ENCODE peak calls at places on chromosomes 16 and 17, in six cellular contexts. A is NT2/D1; Q is aorta; E is thoracic aorta; D is CD4-positive, alpha-beta memory T cell; J is IMR-90. C is an unnamed sample.

GRCh38 chr17:82213251-82214011 is 789 bp upstream of the CCDC57 start:
- DNase-seq in A (no peak), Q (peak; percentile 81), E (no peak), D (peak; percentile 38), J (peak; percentile 89), C (no peak)

GRCh38 chr16:56848955-56849689 is 15.9 kb upstream of the SLC12A3 start:
- DNase-seq in A (no peak), Q (peak; percentile 74), E (no peak), D (no peak), J (peak; percentile 78), C (no peak)

GRCh38 chr16:84597518-84598390 is 20.1 kb downstream of the COTL1 start:
- DNase-seq in A (no peak), Q (no peak), E (no peak), D (peak; percentile 52), J (no peak), C (peak; percentile 28)

GRCh38 chr17:3843935-3844516 is 2.0 kb downstream of the NCBP3 start:
- DNase-seq in A (no peak), Q (peak; percentile 31), E (no peak), D (peak; percentile 28), J (no peak), C (no peak)

GRCh38 chr17:44533533-44534246 is 23.6 kb upstream of the FZD2 start:
- DNase-seq in A (peak; percentile 80), Q (peak; percentile 98), E (peak; percentile 73), D (peak; percentile 68), J (peak; percentile 90), C (peak; percentile 61)

GRCh38 chr17:37830151-37830993 is 85.5 kb upstream of the HNF1B start:
- DNase-seq in A (no peak), Q (no peak), E (no peak), D (no peak), J (no peak), C (no peak)

GRCh38 chr16:84043486-84044107 is 1.0 kb upstream of the SLC38A8 start:
- DNase-seq in A (peak; percentile 46), Q (peak; percentile 65), E (no peak), D (no peak), J (peak; percentile 18), C (no peak)

GRCh38 chr17:62629556-62630364 is 2.3 kb downstream of the MRC2 start:
- DNase-seq in A (no peak), Q (no peak), E (no peak), D (no peak), J (no peak), C (no peak)

GRCh38 chr17:77838748-77839147 is 119.8 kb upstream of the TNRC6C start:
- DNase-seq in A (no peak), Q (peak; percentile 33), E (no peak), D (no peak), J (no peak), C (no peak)

GRCh38 chr17:37481001-37481665 is 8.6 kb upstream of the DUSP14 start:
- DNase-seq in A (no peak), Q (no peak), E (no peak), D (no peak), J (no peak), C (no peak)

GRCh38 chr17:28846231-28846630 is 3.6 kb upstream of the FAM222B start:
- DNase-seq in A (no peak), Q (peak; percentile 14), E (no peak), D (no peak), J (no peak), C (no peak)

GRCh38 chr16:2966043-2966802 is 2.1 kb downstream of the KREMEN2 start:
- DNase-seq in A (no peak), Q (no peak), E (no peak), D (no peak), J (no peak), C (no peak)

GRCh38 chr17:11582217-11582616 is 16.1 kb upstream of the DNAH9 start:
- DNase-seq in A (no peak), Q (no peak), E (no peak), D (no peak), J (no peak), C (no peak)

GRCh38 chr16:84459941-84460405 is 44.5 kb downstream of the MEAK7 start:
- DNase-seq in A (no peak), Q (peak; percentile 55), E (no peak), D (no peak), J (no peak), C (no peak)

GRCh38 chr17:58324409-58325288 is 3.9 kb downstream of the TSPOAP1 start:
- DNase-seq in A (no peak), Q (peak; percentile 83), E (no peak), D (no peak), J (peak; percentile 18), C (no peak)

GRCh38 chr16:66606000-66606751 is 1.7 kb downstream of the CMTM3 start:
- DNase-seq in A (no peak), Q (no peak), E (no peak), D (no peak), J (no peak), C (peak; percentile 19)

GRCh38 chr16:28925386-28926228 is 569 bp upstream of the RABEP2 start:
- DNase-seq in A (peak; percentile 58), Q (peak; percentile 92), E (peak; percentile 31), D (peak; percentile 86), J (peak; percentile 68), C (peak; percentile 91)

GRCh38 chr16:19382887-19383816 is 34.5 kb upstream of the TMC5 start:
- DNase-seq in A (no peak), Q (no peak), E (no peak), D (no peak), J (no peak), C (no peak)

GRCh38 chr17:49820773-49821172 is 27.1 kb downstream of the TAC4 start:
- DNase-seq in A (no peak), Q (no peak), E (no peak), D (no peak), J (no peak), C (no peak)

GRCh38 chr17:64507418-64507766 is 615 bp downstream of the CEP95 start:
- DNase-seq in A (no peak), Q (no peak), E (no peak), D (peak; percentile 72), J (peak; percentile 68), C (peak; percentile 85)

DNA sequence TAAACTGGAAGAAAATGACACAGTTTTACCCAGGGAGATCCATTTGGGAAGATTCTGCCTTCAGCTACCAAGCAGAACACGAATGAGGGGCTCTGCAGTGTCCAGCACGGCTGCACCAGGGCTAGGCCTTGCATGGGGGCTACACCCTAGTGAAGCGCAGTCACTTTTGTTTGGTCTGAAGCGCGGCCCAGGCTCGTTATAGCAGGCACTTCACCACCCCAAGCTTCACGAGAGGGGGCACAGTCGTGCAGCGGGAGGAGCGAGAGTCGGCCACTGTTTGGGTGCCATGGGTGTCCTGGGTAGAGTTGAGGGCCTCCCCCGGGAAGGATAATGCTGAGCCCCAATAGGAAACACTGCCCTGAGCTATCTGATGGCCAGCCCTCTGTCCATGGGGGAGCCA is 21.6 kb upstream of the IL17C start:
- DNase-seq in A (no peak), Q (no peak), E (no peak), D (no peak), J (no peak), C (no peak)
- H3K4me1 ChIP-seq in A (peaks cover 12% of the 10 kb centered on the region), Q (no peaks in the 10 kb centered on the region), E (peaks cover 2% of the 10 kb centered on the region), D (peaks cover 39% of the 10 kb centered on the region), J (peaks cover 33% of the 10 kb centered on the region), C (peaks cover 25% of the 10 kb centered on the region)

GRCh38 chr16:85638695-85639409 is 25.7 kb downstream of the GSE1 start:
- DNase-seq in A (no peak), Q (no peak), E (no peak), D (no peak), J (no peak), C (no peak)
- H3K4me1 ChIP-seq in A (peaks cover 26% of the 10 kb centered on the region), Q (no peaks in the 10 kb centered on the region), E (peaks cover 9% of the 10 kb centered on the region), D (no peaks in the 10 kb centered on the region), J (peaks cover 2% of the 10 kb centered on the region), C (no peaks in the 10 kb centered on the region)

GRCh38 chr17:12883472-12883871 is 94.2 kb downstream of the ARHGAP44 start:
- DNase-seq in A (no peak), Q (no peak), E (no peak), D (no peak), J (no peak), C (no peak)
- H3K4me1 ChIP-seq in A (no peaks in the 10 kb centered on the region), Q (no peaks in the 10 kb centered on the region), E (no peaks in the 10 kb centered on the region), D (no peaks in the 10 kb centered on the region), J (no peaks in the 10 kb centered on the region), C (no peaks in the 10 kb centered on the region)

DNA sequence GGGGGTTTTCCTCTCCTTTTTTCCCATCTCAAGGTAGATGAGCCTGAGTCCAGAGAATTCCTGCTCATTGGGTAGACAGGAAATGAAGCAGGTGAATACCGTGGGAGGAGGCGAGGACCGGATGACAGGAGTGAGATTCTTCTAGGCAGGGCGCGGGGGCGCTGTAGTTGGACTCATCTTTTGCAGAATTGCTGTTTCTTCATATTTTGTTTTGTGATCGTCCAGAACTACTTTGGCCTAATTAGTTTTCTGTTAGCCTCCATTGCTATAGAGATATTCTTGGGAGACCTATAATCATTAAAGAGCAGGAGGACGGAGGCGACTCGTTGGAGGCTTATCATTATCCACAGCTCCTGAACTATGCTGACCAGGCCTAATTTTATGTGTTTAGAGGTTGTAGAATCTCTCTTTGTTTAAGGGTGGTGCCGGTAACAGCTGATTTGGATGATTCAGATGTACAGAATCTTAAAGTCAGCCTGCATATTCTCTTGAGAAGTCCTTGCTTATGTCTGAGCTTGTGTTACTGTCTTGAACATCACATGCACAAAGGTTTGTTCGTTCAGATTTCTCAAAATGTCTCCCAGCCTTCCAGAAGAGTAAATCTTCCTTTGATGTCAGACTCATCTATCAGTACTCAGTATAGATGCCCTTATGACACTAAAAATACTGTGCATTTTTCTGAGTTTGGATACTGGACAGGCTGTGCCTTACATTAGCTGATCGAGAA is 741 bp downstream of the ATP6V0A1 start:
- DNase-seq in A (no peak), Q (peak; percentile 84), E (no peak), D (no peak), J (peak; percentile 69), C (peak; percentile 14)
- H3K4me1 ChIP-seq in A (no peaks in the 10 kb centered on the region), Q (peaks cover 7% of the 10 kb centered on the region), E (peaks cover 14% of the 10 kb centered on the region), D (peaks cover 45% of the 10 kb centered on the region), J (peaks cover 12% of the 10 kb centered on the region), C (peaks cover 47% of the 10 kb centered on the region)

GRCh38 chr16:48013476-48013875 is 142.3 kb downstream of the ABCC12 start:
- DNase-seq in A (no peak), Q (no peak), E (no peak), D (no peak), J (no peak), C (no peak)

GRCh38 chr16:48014349-48015135 is 141.3 kb downstream of the ABCC12 start:
- DNase-seq in A (no peak), Q (no peak), E (no peak), D (no peak), J (peak; percentile 57), C (no peak)

GRCh38 chr16:48011888-48012658 is 143.7 kb downstream of the ABCC12 start:
- DNase-seq in A (no peak), Q (no peak), E (no peak), D (no peak), J (no peak), C (no peak)

GRCh38 chr16:48008011-48008410 is 147.8 kb downstream of the ABCC12 start:
- DNase-seq in A (no peak), Q (no peak), E (no peak), D (no peak), J (no peak), C (no peak)

GRCh38 chr16:48011466-48011865 is 144.3 kb downstream of the ABCC12 start:
- DNase-seq in A (no peak), Q (no peak), E (no peak), D (no peak), J (no peak), C (no peak)
- H3K4me1 ChIP-seq in A (peaks cover 3% of the 10 kb centered on the region), Q (no peaks in the 10 kb centered on the region), E (no peaks in the 10 kb centered on the region), D (no peaks in the 10 kb centered on the region), J (no peaks in the 10 kb centered on the region), C (no peaks in the 10 kb centered on the region)